ENCODE peak calls at places on chromosomes 4 and X, in ten cellular contexts. D, L, T, R, N, V, J, P, E and Y are unnamed samples.

GRCh38 chr4:63563288-63564014 is 845.8 kb downstream of the TECRL start:
- DNase-seq in D (peak; percentile 27), L (no peak), T (no peak), R (no peak), N (no peak), V (no peak), J (no peak), P (no peak), E (no peak), Y (no peak)

GRCh38 chr4:40736910-40737309 is 12.8 kb upstream of the NSUN7 start:
- DNase-seq in D (peak; percentile 41), L (no peak), T (no peak), R (no peak), N (no peak), V (no peak), J (no peak), P (no peak), E (no peak), Y (peak; percentile 56)

GRCh38 chrX:107470971-107471370 is 21.5 kb downstream of the FRMPD3 start:
- DNase-seq in D (peak; percentile 49), L (no peak), T (no peak), R (no peak), N (no peak), V (no peak), J (no peak), P (peak; percentile 10), E (no peak), Y (no peak)

GRCh38 chr4:6172093-6172926 is 28.0 kb downstream of the JAKMIP1 start:
- DNase-seq in D (no peak), L (peak; percentile 21), T (no peak), R (no peak), N (no peak), V (peak; percentile 43), J (no peak), P (no peak), E (no peak), Y (no peak)

GRCh38 chrX:135484636-135485289 is 35.7 kb upstream of the INTS6L start:
- DNase-seq in D (peak; percentile 27), L (peak; percentile 1), T (peak; percentile 55), R (no peak), N (no peak), V (no peak), J (no peak), P (peak; percentile 39), E (no peak), Y (peak; percentile 6)

GRCh38 chr4:163164110-163164509 is 2.6 kb downstream of the NAF1 start:
- DNase-seq in D (no peak), L (no peak), T (no peak), R (no peak), N (no peak), V (no peak), J (no peak), P (no peak), E (no peak), Y (no peak)

GRCh38 chrX:19602866-19603620 is 87.7 kb upstream of the MAP3K15 start:
- DNase-seq in D (no peak), L (no peak), T (peak; percentile 62), R (no peak), N (no peak), V (no peak), J (no peak), P (no peak), E (no peak), Y (no peak)

GRCh38 chr4:145097821-145098674 is at the start of the genes ABCE1 and ANAPC10:
- DNase-seq in D (peak; percentile 100), L (peak; percentile 94), T (peak; percentile 98), R (peak; percentile 95), N (peak; percentile 90), V (peak; percentile 97), J (peak; percentile 93), P (peak; percentile 96), E (peak; percentile 97), Y (peak; percentile 97)

GRCh38 chrX:43703211-43703791 is 47.2 kb downstream of the MAOA start:
- DNase-seq in D (no peak), L (no peak), T (peak; percentile 51), R (no peak), N (no peak), V (no peak), J (no peak), P (no peak), E (no peak), Y (no peak)

GRCh38 chr4:7427326-7428260 is 7.1 kb downstream of the PSAPL1 start:
- DNase-seq in D (no peak), L (no peak), T (no peak), R (peak; percentile 40), N (no peak), V (peak; percentile 21), J (no peak), P (no peak), E (no peak), Y (no peak)

GRCh38 chrX:115892787-115893671 is 277.5 kb upstream of the AGTR2 start:
- DNase-seq in D (peak; percentile 38), L (no peak), T (no peak), R (peak; percentile 65), N (peak; percentile 32), V (peak; percentile 70), J (no peak), P (peak; percentile 52), E (no peak), Y (no peak)

DNA sequence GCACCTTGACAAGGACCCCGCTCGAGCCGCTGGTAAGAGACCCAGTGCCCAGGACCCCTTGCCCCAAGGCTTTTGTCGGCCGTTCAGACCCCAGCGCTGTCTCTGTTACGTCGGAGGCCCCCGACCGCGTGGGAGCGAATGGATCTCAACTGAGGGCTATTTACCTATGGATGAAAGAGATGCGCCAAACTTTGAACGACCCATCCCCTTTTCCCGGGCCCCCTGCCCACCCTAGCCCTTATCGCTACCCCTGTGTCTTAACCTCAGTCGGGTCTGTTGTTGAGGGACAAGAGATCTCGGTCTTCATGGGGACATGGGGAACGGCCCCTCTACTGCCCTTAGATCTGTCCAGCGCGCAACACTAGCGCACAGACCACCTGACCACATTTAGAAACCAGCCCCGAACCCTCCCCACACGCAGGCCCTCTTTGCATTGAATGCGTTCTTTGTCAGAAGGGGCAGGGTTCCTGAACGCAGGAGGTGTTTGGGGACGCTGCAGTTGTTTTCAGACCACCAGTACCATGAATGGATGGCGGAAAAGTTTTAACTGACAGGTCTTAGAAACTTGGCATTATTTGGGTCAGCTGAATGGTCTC is 617 bp downstream of the ARL9 start:
- DNase-seq in D (peak; percentile 53), L (no peak), T (no peak), R (no peak), N (no peak), V (no peak), J (no peak), P (no peak), E (no peak), Y (no peak)
- H3K4me3 ChIP-seq in D (peak overlapping the region; percentile 88), L (peak overlapping the region; percentile 52), T (peak overlapping the region; percentile 50), R (peak overlapping the region; percentile 44), N (peak overlapping the region; percentile 33), V (peak overlapping the region; percentile 60), J (peak overlapping the region; percentile 70), P (no peak overlapping the region), E (peak overlapping the region; percentile 66), Y (no peak overlapping the region)

GRCh38 chr4:72326692-72327632 is 242.1 kb downstream of the ADAMTS3 start:
- DNase-seq in D (peak; percentile 71), L (no peak), T (no peak), R (no peak), N (no peak), V (no peak), J (no peak), P (no peak), E (no peak), Y (peak; percentile 55)
- H3K4me1 ChIP-seq in D (peaks cover 7% of the 10 kb centered on the region), L (no peaks in the 10 kb centered on the region), T (no peaks in the 10 kb centered on the region), R (no peaks in the 10 kb centered on the region), N (no peaks in the 10 kb centered on the region), V (no peaks in the 10 kb centered on the region), J (no peaks in the 10 kb centered on the region), P (peaks cover 4% of the 10 kb centered on the region), E (no peaks in the 10 kb centered on the region), Y (no peaks in the 10 kb centered on the region)

GRCh38 chr4:112431158-112431557 is 84.8 kb downstream of the NEUROG2 start:
- DNase-seq in D (no peak), L (no peak), T (no peak), R (no peak), N (no peak), V (no peak), J (no peak), P (no peak), E (no peak), Y (no peak)

GRCh38 chr4:112436987-112437386 is 79.0 kb downstream of the NEUROG2 start:
- DNase-seq in D (no peak), L (no peak), T (no peak), R (no peak), N (no peak), V (no peak), J (no peak), P (no peak), E (no peak), Y (no peak)
- H3K36me3 ChIP-seq in D (no peaks in the 10 kb centered on the region), L (peaks cover 14% of the 10 kb centered on the region), T (no peaks in the 10 kb centered on the region), R (peaks cover 2% of the 10 kb centered on the region), N (no peaks in the 10 kb centered on the region), V (peaks cover 71% of the 10 kb centered on the region), J (no peaks in the 10 kb centered on the region), P (no peaks in the 10 kb centered on the region), E (no peaks in the 10 kb centered on the region), Y (no peaks in the 10 kb centered on the region)

DNA sequence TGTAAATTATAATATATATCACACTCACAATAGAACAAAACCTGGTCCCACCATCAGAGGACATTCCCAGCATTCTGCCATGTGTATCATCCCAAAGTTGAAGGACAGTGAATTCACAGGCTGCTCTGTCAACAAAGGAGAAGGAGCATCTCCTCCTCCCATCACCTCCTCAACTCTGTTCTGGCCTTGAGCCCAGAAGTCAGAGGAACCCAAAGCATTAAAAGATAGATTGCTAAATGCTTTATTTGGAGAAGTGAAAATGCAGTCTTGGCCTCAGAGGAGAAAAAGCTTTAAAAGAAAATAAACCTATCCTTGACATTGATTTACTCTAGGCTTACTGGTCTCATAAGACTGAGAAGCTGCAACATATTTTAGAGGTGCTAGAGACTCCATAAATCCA is 268.8 kb upstream of the RASGEF1B start:
- DNase-seq in D (no peak), L (no peak), T (no peak), R (no peak), N (no peak), V (no peak), J (no peak), P (no peak), E (no peak), Y (no peak)
- H3K4me3 ChIP-seq in D (no peak overlapping the region), L (no peak overlapping the region), T (no peak overlapping the region), R (no peak overlapping the region), N (no peak overlapping the region), V (no peak overlapping the region), J (no peak overlapping the region), P (no peak overlapping the region), E (no peak overlapping the region), Y (no peak overlapping the region)

DNA sequence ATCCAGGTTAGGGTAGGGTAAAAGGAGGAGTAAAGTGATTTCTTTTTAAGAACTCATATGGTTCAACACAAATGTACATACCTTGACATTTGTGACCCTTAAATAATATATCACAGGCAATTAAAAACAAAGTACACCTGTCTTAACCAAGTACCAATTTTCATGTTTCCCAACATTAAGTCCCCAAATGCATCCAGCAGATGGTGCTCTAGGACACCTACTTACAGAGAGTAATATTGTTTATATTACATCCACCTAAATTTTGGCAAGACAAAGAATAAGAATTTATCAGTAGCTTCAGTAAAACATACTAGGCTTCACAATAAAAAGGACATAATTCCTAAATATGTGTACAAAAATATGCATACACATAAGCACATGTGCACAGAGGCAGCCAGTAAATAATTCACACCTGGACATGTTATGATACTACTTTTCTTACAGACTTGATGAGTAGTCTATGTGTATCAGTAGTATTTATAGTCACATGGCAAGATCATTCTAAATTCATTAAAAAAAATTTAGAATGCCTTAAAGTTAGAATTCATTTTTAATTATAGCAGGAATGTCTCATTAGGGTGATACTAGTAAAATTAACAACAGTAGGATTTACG is 219.7 kb downstream of the DCLK2 start:
- DNase-seq in D (peak; percentile 70), L (no peak), T (peak; percentile 83), R (no peak), N (no peak), V (no peak), J (no peak), P (peak; percentile 67), E (peak; percentile 27), Y (peak; percentile 56)
- H3K4me1 ChIP-seq in D (no peaks in the 10 kb centered on the region), L (no peaks in the 10 kb centered on the region), T (peaks cover 6% of the 10 kb centered on the region), R (no peaks in the 10 kb centered on the region), N (no peaks in the 10 kb centered on the region), V (no peaks in the 10 kb centered on the region), J (no peaks in the 10 kb centered on the region), P (peaks cover 7% of the 10 kb centered on the region), E (no peaks in the 10 kb centered on the region), Y (no peaks in the 10 kb centered on the region)